ENCODE peak calls at places on chromosome 11, in seven cellular contexts. One of them, this sample, is unnamed.

GRCh38 chr11:10398525-10398924 is 56.5 kb upstream of the AMPD3 start:
- DNase-seq in vagina: no peak
- DNase-seq in breast epithelium: no peak
- DNase-seq in transverse colon: peak
- DNase-seq in K562: no peak
- DNase-seq in H1: no peak
- DNase-seq in SK-N-SH: no peak
- DNase-seq in this sample: no peak

GRCh38 chr11:32015435-32015834 is 75.4 kb upstream of the RCN1 start:
- DNase-seq in vagina: no peak
- DNase-seq in breast epithelium: no peak
- DNase-seq in transverse colon: no peak
- DNase-seq in K562: no peak
- DNase-seq in H1: no peak
- DNase-seq in SK-N-SH: no peak
- DNase-seq in this sample: no peak

GRCh38 chr11:35682230-35683195 is 19.9 kb downstream of the TRIM44 start:
- DNase-seq in vagina: no peak
- DNase-seq in breast epithelium: no peak
- DNase-seq in transverse colon: peak
- DNase-seq in K562: no peak
- DNase-seq in H1: no peak
- DNase-seq in SK-N-SH: peak
- DNase-seq in this sample: no peak

GRCh38 chr11:104113541-104113940 is 50.4 kb downstream of the PDGFD start:
- DNase-seq in vagina: no peak
- DNase-seq in breast epithelium: no peak
- DNase-seq in transverse colon: no peak
- DNase-seq in K562: no peak
- DNase-seq in H1: no peak
- DNase-seq in SK-N-SH: no peak
- DNase-seq in this sample: no peak

GRCh38 chr11:116421529-116422185 is 351.1 kb downstream of the BUD13 start:
- DNase-seq in vagina: no peak
- DNase-seq in breast epithelium: no peak
- DNase-seq in transverse colon: no peak
- DNase-seq in K562: no peak
- DNase-seq in H1: no peak
- DNase-seq in SK-N-SH: no peak
- DNase-seq in this sample: peak

GRCh38 chr11:33690290-33691050 is 10.2 kb downstream of the C11orf91 start:
- DNase-seq in vagina: peak
- DNase-seq in breast epithelium: peak
- DNase-seq in transverse colon: no peak
- DNase-seq in K562: no peak
- DNase-seq in H1: no peak
- DNase-seq in SK-N-SH: no peak
- DNase-seq in this sample: peak

GRCh38 chr11:16418698-16419097 is 62.4 kb upstream of the SOX6 start:
- DNase-seq in vagina: no peak
- DNase-seq in breast epithelium: no peak
- DNase-seq in transverse colon: no peak
- DNase-seq in K562: no peak
- DNase-seq in H1: no peak
- DNase-seq in SK-N-SH: no peak
- DNase-seq in this sample: no peak

GRCh38 chr11:64263021-64263946 is 12.0 kb downstream of the PLCB3 start:
- DNase-seq in vagina: no peak
- DNase-seq in breast epithelium: no peak
- DNase-seq in transverse colon: no peak
- DNase-seq in K562: no peak
- DNase-seq in H1: no peak
- DNase-seq in SK-N-SH: peak
- DNase-seq in this sample: no peak

DNA sequence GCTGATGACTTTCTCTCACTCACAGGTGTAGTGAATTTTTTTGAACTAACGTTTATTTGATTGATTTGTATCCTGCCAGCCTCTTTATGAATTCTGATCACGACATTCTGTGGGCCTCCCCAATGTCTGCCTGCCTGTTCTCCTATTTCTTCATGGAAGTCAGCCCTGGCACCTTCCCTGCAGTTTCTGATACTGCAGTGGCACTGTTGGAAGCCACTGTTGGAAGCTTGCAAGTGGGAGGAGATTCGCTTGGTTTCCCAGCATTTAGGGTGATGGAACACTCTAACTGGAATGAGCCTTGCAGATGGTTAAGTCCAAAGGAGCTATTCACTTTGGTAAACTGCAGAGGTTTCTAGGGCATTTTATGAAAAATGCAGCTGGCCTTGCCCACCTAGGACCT is 1.3 kb upstream of the THY1 start:
- DNase-seq in vagina: no peak
- DNase-seq in breast epithelium: no peak
- DNase-seq in transverse colon: no peak
- DNase-seq in K562: no peak
- DNase-seq in H1: no peak
- DNase-seq in SK-N-SH: no peak
- DNase-seq in this sample: no peak
- H3K27ac ChIP-seq in vagina: no peak
- H3K27ac ChIP-seq in breast epithelium: no peak
- H3K27ac ChIP-seq in transverse colon: no peak
- H3K27ac ChIP-seq in K562: no peak
- H3K27ac ChIP-seq in H1: no peak
- H3K27ac ChIP-seq in SK-N-SH: peak
- H3K27ac ChIP-seq in this sample: no peak

DNA sequence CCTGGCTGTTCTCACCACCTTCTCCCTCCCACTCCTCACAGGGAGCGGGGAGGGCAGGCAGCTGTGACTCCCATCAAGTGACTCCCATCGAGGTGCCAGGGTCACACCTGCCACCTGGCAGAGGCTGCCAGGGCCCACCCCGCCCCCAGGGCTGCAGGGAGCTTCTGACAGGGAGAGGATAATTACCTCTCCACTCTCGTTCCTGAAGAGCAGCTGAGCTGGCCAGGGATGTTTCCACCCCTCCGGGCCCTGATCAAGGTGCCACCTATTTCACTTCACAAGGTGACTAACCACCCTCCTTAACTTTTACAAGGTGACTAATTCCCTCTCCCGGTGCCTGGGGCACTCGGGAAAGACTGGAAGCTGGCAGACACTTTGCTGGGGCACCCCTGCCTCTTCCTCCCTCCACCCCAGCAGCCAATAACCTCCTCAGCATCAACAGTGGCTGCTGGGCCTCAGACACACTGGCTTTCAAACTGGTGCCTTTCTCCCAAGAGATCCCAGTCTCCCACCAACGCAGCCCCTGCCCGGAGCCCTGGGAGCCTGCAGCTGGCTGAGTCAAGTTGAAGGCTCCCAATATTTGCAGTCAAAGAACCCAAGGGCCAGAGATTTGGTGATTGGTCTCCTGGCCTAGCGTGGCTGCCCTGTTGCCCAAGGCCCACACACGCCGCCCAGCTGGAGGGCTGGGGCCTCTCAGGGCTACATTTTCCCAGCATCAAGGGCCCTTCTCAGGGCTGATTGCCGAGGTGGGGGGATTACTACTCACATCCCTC is 22.0 kb upstream of the MYRF start:
- DNase-seq in vagina: no peak
- DNase-seq in breast epithelium: peak
- DNase-seq in transverse colon: no peak
- DNase-seq in K562: no peak
- DNase-seq in H1: no peak
- DNase-seq in SK-N-SH: no peak
- DNase-seq in this sample: no peak
- TF ChIP-seq POLR2AphosphoS5 in vagina: peak
- TF ChIP-seq POLR2AphosphoS5 in breast epithelium: no peak
- TF ChIP-seq POLR2AphosphoS5 in transverse colon: no peak
- TF ChIP-seq POLR2AphosphoS5 in K562: no peak
- TF ChIP-seq POLR2AphosphoS5 in H1: no peak
- TF ChIP-seq POLR2AphosphoS5 in SK-N-SH: no peak
- TF ChIP-seq POLR2AphosphoS5 in this sample: no peak

GRCh38 chr11:86374586-86374985 is at the start of gene CCDC81:
- DNase-seq in vagina: no peak
- DNase-seq in breast epithelium: no peak
- DNase-seq in transverse colon: no peak
- DNase-seq in K562: no peak
- DNase-seq in H1: peak
- DNase-seq in SK-N-SH: no peak
- DNase-seq in this sample: no peak
- H3K4me3 ChIP-seq in vagina: peak
- H3K4me3 ChIP-seq in breast epithelium: peak
- H3K4me3 ChIP-seq in transverse colon: no peak
- H3K4me3 ChIP-seq in K562: no peak
- H3K4me3 ChIP-seq in H1: peak
- H3K4me3 ChIP-seq in SK-N-SH: no peak
- H3K4me3 ChIP-seq in this sample: no peak

DNA sequence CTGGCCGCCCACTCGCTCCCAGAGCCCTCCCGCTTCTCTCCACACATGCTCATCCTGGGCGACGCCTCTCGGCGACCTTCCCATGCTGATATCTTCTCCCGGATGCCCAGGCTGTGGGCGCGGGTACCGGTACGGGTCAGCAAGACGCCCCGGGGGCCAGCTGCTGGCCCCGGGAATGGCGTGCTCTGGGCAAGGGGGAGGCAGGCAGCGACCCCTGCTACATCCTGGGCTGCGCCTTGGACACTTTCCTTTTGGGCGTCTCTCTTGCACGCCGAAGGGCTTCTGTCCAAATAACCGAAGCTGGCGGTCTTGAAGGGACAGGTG is 48.1 kb downstream of the RPL27A start:
- DNase-seq in vagina: no peak
- DNase-seq in breast epithelium: no peak
- DNase-seq in transverse colon: no peak
- DNase-seq in K562: no peak
- DNase-seq in H1: no peak
- DNase-seq in SK-N-SH: no peak
- DNase-seq in this sample: no peak
- H3K27ac ChIP-seq in vagina: peak
- H3K27ac ChIP-seq in breast epithelium: peak
- H3K27ac ChIP-seq in transverse colon: peak
- H3K27ac ChIP-seq in K562: no peak
- H3K27ac ChIP-seq in H1: no peak
- H3K27ac ChIP-seq in SK-N-SH: no peak
- H3K27ac ChIP-seq in this sample: peak

This sample was measured in sigmoid colon.